ENCODE peak calls at places on chromosomes 7 and 10, in six cellular contexts. F is K562, I is A549, Y is HepG2, C is GM12878, R is upper lobe of left lung. G is an unnamed sample.

GRCh38 chr10:71436268-71436922 is 39.7 kb downstream of the CDH23 start:
- ATAC-seq in F (no peak), I (no peak), Y (no peak), C (no peak), R (no peak), G (no peak)

GRCh38 chr7:117444646-117445045 is 17.4 kb upstream of the ASZ1 start:
- ATAC-seq in F (no peak), I (no peak), Y (no peak), C (no peak), R (no peak), G (no peak)

GRCh38 chr7:108576110-108576509 is 6.4 kb downstream of the DNAJB9 start:
- ATAC-seq in F (peak; percentile 12), I (no peak), Y (no peak), C (no peak), R (no peak), G (no peak)

GRCh38 chr10:70622981-70623844 is 20.7 kb upstream of the PRF1 start:
- ATAC-seq in F (no peak), I (no peak), Y (no peak), C (no peak), R (no peak), G (peak; percentile 46)

GRCh38 chr7:99190359-99191009 is 17.4 kb downstream of the KPNA7 start:
- ATAC-seq in F (no peak), I (peak; percentile 46), Y (peak; percentile 86), C (no peak), R (no peak), G (no peak)

GRCh38 chr7:107486041-107486440 is 16.2 kb downstream of the GPR22 start:
- ATAC-seq in F (no peak), I (no peak), Y (no peak), C (peak; percentile 63), R (no peak), G (no peak)

GRCh38 chr10:76644481-76644880 is 993.1 kb downstream of the KCNMA1 start:
- ATAC-seq in F (no peak), I (no peak), Y (no peak), C (no peak), R (no peak), G (no peak)

GRCh38 chr10:96743988-96744585 is 23.8 kb upstream of the PIK3AP1 start:
- ATAC-seq in F (peak; percentile 75), I (peak; percentile 59), Y (peak; percentile 74), C (peak; percentile 61), R (no peak), G (no peak)

GRCh38 chr10:69976795-69977546 is 75.7 kb upstream of the MACROH2A2 start:
- ATAC-seq in F (no peak), I (no peak), Y (no peak), C (no peak), R (no peak), G (no peak)

GRCh38 chr10:22816298-22816653 is 101.9 kb upstream of the PIP4K2A start:
- ATAC-seq in F (peak; percentile 63), I (peak; percentile 82), Y (no peak), C (peak; percentile 75), R (no peak), G (no peak)

GRCh38 chr7:137916564-137916963 is 69.8 kb upstream of the DGKI start:
- ATAC-seq in F (no peak), I (no peak), Y (no peak), C (no peak), R (no peak), G (no peak)

GRCh38 chr7:156123362-156123761 is 311.1 kb upstream of the SHH start:
- ATAC-seq in F (no peak), I (no peak), Y (no peak), C (no peak), R (no peak), G (no peak)

GRCh38 chr7:26398436-26399308 is 107.0 kb downstream of the SNX10 start:
- ATAC-seq in F (peak; percentile 94), I (peak; percentile 86), Y (peak; percentile 79), C (peak; percentile 92), R (peak; percentile 87), G (peak; percentile 92)

GRCh38 chr10:95560288-95561199 is 627 bp downstream of the SORBS1 start:
- ATAC-seq in F (peak; percentile 10), I (peak; percentile 58), Y (no peak), C (peak; percentile 12), R (peak; percentile 44), G (no peak)

GRCh38 chr7:2982401-2982800 is 61.3 kb downstream of the CARD11 start:
- ATAC-seq in F (no peak), I (no peak), Y (no peak), C (no peak), R (no peak), G (no peak)

GRCh38 chr10:29535012-29535777 is 99.6 kb downstream of the SVIL start:
- ATAC-seq in F (peak; percentile 79), I (peak; percentile 91), Y (peak; percentile 95), C (peak; percentile 46), R (peak; percentile 86), G (peak; percentile 76)

GRCh38 chr7:155580367-155580766 is 34.0 kb upstream of the CNPY1 start:
- ATAC-seq in F (no peak), I (no peak), Y (no peak), C (peak; percentile 43), R (no peak), G (no peak)

GRCh38 chr7:142876236-142876960 is 9.1 kb downstream of the TRPV6 start:
- ATAC-seq in F (no peak), I (no peak), Y (no peak), C (no peak), R (no peak), G (no peak)

GRCh38 chr10:96619120-96619519 is 32.3 kb upstream of the TM9SF3 start:
- ATAC-seq in F (peak; percentile 91), I (no peak), Y (no peak), C (no peak), R (no peak), G (no peak)

GRCh38 chr10:98262571-98262970 is 5.4 kb downstream of the LOXL4 start:
- ATAC-seq in F (no peak), I (no peak), Y (peak; percentile 54), C (peak; percentile 80), R (no peak), G (peak; percentile 28)

GRCh38 chr10:83233691-83234090 is 905.6 kb upstream of the GHITM start:
- ATAC-seq in F (no peak), I (no peak), Y (no peak), C (no peak), R (no peak), G (no peak)

GRCh38 chr7:137895301-137896201 is 48.8 kb upstream of the DGKI start:
- ATAC-seq in F (no peak), I (no peak), Y (no peak), C (peak; percentile 84), R (peak; percentile 38), G (no peak)

GRCh38 chr10:132433671-132434340 is 36.8 kb downstream of the PWWP2B start:
- ATAC-seq in F (no peak), I (no peak), Y (no peak), C (no peak), R (no peak), G (no peak)

GRCh38 chr10:92590623-92591549 is 2.0 kb upstream of the KIF11 start:
- ATAC-seq in F (peak; percentile 49), I (peak; percentile 57), Y (peak; percentile 31), C (peak; percentile 37), R (no peak), G (no peak)

GRCh38 chr7:155338632-155339320 is 41.1 kb downstream of the INSIG1 start:
- ATAC-seq in F (peak; percentile 15), I (no peak), Y (no peak), C (peak; percentile 60), R (peak; percentile 45), G (no peak)

GRCh38 chr10:6625428-6625827 is 45.4 kb upstream of the PRKCQ start:
- ATAC-seq in F (no peak), I (no peak), Y (no peak), C (no peak), R (no peak), G (no peak)

GRCh38 chr7:129896568-129897382 is 56.0 kb downstream of the UBE2H start:
- ATAC-seq in F (no peak), I (no peak), Y (no peak), C (no peak), R (no peak), G (no peak)

GRCh38 chr10:100998991-100999741 is 442 bp upstream of the LZTS2 start:
- ATAC-seq in F (peak; percentile 72), I (peak; percentile 40), Y (peak; percentile 35), C (peak; percentile 75), R (peak; percentile 82), G (peak; percentile 72)
- TF ChIP-seq EP300 in F (no peak), I (no peak), Y (no peak), C (no peak), R (peak; percentile 22), G (no peak)

GRCh38 chr7:77244222-77244934 is 44.8 kb upstream of the FGL2 start:
- ATAC-seq in F (no peak), I (no peak), Y (no peak), C (no peak), R (no peak), G (no peak)
- TF ChIP-seq EP300 in F (no peak), I (no peak), Y (no peak), C (no peak), R (no peak), G (no peak)

DNA sequence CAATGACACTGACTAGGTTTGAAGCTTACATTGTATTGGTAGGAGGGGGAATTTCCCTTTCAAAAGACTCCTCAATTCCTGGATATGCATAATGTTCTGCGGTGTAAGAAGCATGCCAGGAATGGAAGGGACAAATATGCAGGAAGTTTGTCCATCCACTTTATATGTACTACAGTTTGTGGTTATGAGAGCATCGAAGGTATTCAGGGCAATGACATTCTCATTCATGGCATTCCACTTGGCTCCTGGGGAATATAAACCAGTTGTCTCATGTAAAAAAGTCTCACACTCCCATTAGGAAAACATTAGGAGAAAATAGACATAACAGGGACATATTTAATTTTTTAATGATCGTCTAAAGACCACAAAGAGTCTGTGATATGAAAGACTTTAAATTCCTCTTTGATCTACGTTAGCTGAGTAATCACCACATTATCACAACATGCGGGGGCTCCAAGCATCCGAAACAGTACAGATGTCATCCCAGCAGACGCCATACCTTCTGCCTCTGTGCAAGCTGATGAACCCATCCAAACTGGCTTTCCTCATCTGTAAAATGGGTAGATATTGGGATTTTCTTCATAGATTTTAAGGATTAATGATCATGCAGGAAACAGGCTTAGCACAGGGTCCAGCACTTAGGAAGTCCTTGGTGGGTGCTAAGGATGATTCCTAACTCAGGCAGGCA is 675.3 kb downstream of the INHBA start:
- ATAC-seq in F (no peak), I (no peak), Y (no peak), C (no peak), R (peak; percentile 82), G (no peak)
- TF ChIP-seq EP300 in F (no peak), I (no peak), Y (no peak), C (no peak), R (peak; percentile 72), G (no peak)

DNA sequence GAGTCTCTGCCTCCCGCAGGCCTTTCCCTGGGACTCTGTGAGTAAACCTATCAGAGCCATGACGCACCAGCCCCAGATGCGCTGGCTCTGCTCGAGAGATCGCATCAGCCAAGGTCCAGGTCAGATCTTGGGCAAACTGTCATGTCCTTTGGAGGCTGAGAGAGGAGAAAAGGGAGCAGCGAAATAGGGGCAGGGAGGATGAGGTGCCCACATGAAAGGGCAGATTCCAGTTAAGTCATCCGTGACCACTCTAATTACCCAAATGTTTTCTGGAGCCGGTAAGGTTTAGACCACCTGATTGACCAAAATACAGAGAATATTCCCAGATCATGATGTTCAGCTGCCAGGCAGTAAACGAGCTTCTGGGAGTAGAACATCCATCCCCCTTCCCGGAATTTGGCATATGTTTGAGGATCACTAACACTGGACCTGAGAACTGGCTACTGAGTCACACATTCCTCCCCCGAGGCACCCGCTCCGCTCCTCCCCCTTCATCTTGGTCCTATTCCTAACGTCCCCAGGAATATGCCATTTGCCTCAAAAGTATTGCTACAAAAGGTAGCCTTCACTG is 88.0 kb downstream of the FGFR2 start:
- ATAC-seq in F (no peak), I (no peak), Y (no peak), C (no peak), R (no peak), G (no peak)
- TF ChIP-seq EP300 in F (no peak), I (no peak), Y (no peak), C (no peak), R (no peak), G (no peak)